ENCODE peak calls at places on chromosome 1, in four cellular contexts. R is WTC11, A is K562, O is GM12878. X is an unnamed sample.

GRCh38 chr1:234490789-234491479 is 12.0 kb upstream of the TARBP1 start:
- DNase-seq in O (no peak), A (peak), R (no peak), X (no peak)

GRCh38 chr1:204574856-204575145 is 58.6 kb downstream of the MDM4 start:
- DNase-seq in O (no peak), A (no peak), R (no peak), X (no peak)

GRCh38 chr1:51978099-51978498 is 12.4 kb downstream of the RAB3B start:
- DNase-seq in A (no peak), O (no peak), R (no peak), X (peak)

GRCh38 chr1:113456967-113457366 is 66.7 kb downstream of the MAGI3 start:
- DNase-seq in A (no peak), R (no peak), O (no peak), X (peak)

GRCh38 chr1:212630159-212630900 is 21.8 kb downstream of the ATF3 start:
- DNase-seq in A (peak), O (no peak), R (peak), X (peak)

GRCh38 chr1:108199231-108199657 is 899 bp downstream of the SLC25A24 start:
- DNase-seq in A (no peak), R (no peak), O (no peak), X (peak)

GRCh38 chr1:6359568-6360496 is 33.7 kb downstream of the ACOT7 start:
- DNase-seq in O (peak), R (peak), A (peak), X (peak)

GRCh38 chr1:94819945-94820746 is at the start of gene SLC44A3:
- DNase-seq in A (no peak), R (peak), O (no peak), X (peak)

GRCh38 chr1:43639990-43640794 is 9.8 kb upstream of the KDM4A start:
- DNase-seq in A (no peak), R (no peak), O (no peak), X (no peak)

GRCh38 chr1:235734335-235734734 is 84.8 kb upstream of the GNG4 start:
- DNase-seq in R (no peak), O (no peak), A (no peak), X (peak)

GRCh38 chr1:232923739-232924386 is 26.5 kb upstream of the NTPCR start:
- DNase-seq in R (no peak), O (peak), A (no peak), X (no peak)

GRCh38 chr1:225366552-225366951 is 61.3 kb downstream of the LBR start:
- DNase-seq in A (no peak), O (no peak), R (no peak), X (no peak)

GRCh38 chr1:66613187-66613586 is 79.2 kb downstream of the SGIP1 start:
- DNase-seq in A (no peak), O (no peak), R (no peak), X (no peak)

GRCh38 chr1:112516141-112516540 is 7.4 kb downstream of the WNT2B start:
- DNase-seq in A (no peak), O (no peak), R (no peak), X (no peak)

DNA sequence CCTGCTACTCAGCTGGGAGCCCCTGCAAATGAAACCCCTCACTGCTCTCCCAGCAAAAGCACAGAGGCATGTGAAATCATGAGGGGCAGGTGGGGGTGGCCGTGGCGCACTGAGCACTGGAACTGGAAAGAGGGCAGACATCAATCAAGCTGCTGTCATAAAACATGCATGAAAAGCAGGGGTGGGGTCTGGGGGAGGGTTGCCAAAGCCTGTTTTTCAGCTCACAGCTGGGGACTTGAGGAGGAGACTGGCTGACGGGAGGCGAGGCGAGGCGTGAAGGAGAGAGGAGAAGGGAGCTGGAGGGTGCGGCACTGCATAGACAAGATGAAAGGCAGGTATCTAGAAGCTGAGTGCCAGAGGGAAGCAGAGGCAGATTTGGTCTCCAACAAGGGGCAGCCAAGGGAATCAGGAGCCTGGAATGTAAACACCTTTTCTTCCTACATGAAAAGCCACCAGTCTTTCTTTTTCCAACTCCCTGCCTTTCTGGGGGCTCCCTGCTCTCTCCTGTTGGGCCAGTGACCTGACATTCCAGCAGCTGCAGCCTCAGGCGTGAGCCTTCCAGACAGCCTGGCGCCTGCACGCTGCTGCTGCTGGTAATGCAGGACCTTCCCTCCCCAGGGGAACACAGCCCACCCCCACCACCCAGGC is 87.0 kb downstream of the NMNAT2 start:
- DNase-seq in A (no peak), R (peak), O (no peak), X (peak)
- TF ChIP-seq TCF7 in A (no peak), R (no peak), O (no peak), X (no peak)

DNA sequence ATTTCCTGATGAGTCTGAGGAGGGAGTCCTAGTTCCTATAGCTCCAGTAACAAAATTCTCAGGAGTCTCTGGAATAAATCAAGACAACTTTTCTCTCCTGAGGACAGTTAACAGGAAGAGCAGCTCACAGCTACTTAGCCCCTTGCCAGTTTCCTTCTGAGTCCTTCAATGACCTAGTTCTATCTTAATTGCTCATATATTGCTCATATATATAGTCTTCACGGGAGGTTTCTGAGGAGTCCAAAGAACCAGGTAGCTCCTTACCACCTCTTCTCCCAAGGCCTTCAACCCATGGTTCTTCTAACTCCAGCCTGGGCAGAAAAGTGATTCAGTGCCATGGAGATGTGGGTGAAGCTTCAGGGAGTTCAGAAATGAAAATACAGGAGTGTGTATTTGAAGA is 4.6 kb downstream of the AMIGO1 start:
- DNase-seq in A (no peak), R (no peak), O (no peak), X (no peak)
- TF ChIP-seq TCF7 in A (no peak), R (no peak), O (no peak), X (no peak)

GRCh38 chr1:57966751-57967406 is 543.0 kb upstream of the DAB1 start:
- DNase-seq in A (no peak), O (no peak), R (peak), X (no peak)
- TF ChIP-seq TCF7 in A (no peak), O (no peak), R (no peak), X (no peak)

DNA sequence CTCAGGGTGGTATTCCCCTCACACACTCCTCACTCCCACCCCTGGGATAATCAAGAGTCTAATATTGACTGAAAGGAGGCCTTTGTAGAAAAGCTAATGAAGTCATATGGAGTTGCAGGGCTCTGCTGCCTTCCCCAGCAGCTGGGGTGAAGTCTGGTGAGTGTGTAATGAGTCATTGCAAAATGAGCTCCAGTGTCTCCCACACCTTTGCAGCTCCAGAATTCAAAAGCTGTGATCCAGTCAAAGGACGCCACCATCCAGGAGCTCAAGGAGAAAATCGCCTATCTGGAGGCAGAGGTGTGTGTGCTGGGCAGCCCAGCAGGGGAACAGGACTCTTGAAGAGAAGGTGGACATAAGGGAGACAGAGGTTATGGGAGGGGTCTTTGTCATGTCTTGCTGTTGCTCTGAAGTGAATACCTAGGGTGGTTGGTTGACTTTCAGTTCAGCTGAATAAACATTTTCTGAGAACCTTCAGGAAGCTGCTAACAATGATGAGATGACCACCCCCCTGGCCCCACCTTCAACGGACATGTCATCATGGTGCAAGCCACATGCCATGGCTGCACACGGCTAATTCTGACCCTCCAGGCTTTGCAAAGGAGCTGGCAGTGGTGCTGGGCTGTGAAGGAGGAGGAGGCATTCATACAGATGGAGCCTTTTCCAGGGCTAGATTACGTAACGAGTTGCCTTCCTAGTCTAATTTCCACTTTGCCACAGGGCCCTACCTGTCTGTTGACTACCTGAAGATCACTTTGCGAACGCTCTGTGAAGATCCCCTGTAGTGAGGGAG is 32.2 kb upstream of the SNX27 start:
- DNase-seq in O (no peak), R (no peak), A (peak), X (no peak)
- TF ChIP-seq TCF7 in O (no peak), R (no peak), A (no peak), X (no peak)